ENCODE peak calls at places on chromosomes 3 and 15, in four cellular contexts. One of them, this sample, is unnamed.

GRCh38 chr3:174101244-174101643 is 703.7 kb downstream of the NLGN1 start:
- DNase-seq in upper lobe of left lung: no peak
- DNase-seq in WTC11: no peak
- DNase-seq in GM12864: no peak
- DNase-seq in this sample: no peak

GRCh38 chr15:85494035-85494793 is 113.8 kb downstream of the AKAP13 start:
- DNase-seq in upper lobe of left lung: no peak
- DNase-seq in WTC11: no peak
- DNase-seq in GM12864: no peak
- DNase-seq in this sample: no peak

GRCh38 chr3:73433079-73433478 is 191.7 kb downstream of the PDZRN3 start:
- DNase-seq in GM12864: no peak
- DNase-seq in WTC11: no peak
- DNase-seq in upper lobe of left lung: no peak
- DNase-seq in this sample: no peak

GRCh38 chr15:45703670-45704328 is 69.0 kb downstream of the SQOR start:
- DNase-seq in GM12864: no peak
- DNase-seq in upper lobe of left lung: no peak
- DNase-seq in WTC11: peak
- DNase-seq in this sample: no peak

GRCh38 chr3:186044973-186045372 is 63.9 kb downstream of the ETV5 start:
- DNase-seq in upper lobe of left lung: no peak
- DNase-seq in GM12864: no peak
- DNase-seq in WTC11: no peak
- DNase-seq in this sample: no peak

GRCh38 chr3:127748754-127749327 is 73.5 kb downstream of the MGLL start:
- DNase-seq in GM12864: no peak
- DNase-seq in WTC11: no peak
- DNase-seq in upper lobe of left lung: no peak
- DNase-seq in this sample: no peak

GRCh38 chr3:108035751-108036150 is 55.1 kb downstream of the CD47 start:
- DNase-seq in GM12864: no peak
- DNase-seq in WTC11: no peak
- DNase-seq in upper lobe of left lung: no peak
- DNase-seq in this sample: no peak

GRCh38 chr3:58521917-58522680 is 14.9 kb downstream of the ACOX2 start:
- DNase-seq in GM12864: no peak
- DNase-seq in upper lobe of left lung: no peak
- DNase-seq in WTC11: no peak
- DNase-seq in this sample: no peak

GRCh38 chr15:89591834-89592233 is 16.6 kb downstream of the TICRR start:
- DNase-seq in GM12864: no peak
- DNase-seq in upper lobe of left lung: no peak
- DNase-seq in WTC11: no peak
- DNase-seq in this sample: no peak

GRCh38 chr15:95024388-95024787 is 793.0 kb downstream of the MCTP2 start:
- DNase-seq in upper lobe of left lung: no peak
- DNase-seq in WTC11: no peak
- DNase-seq in GM12864: no peak
- DNase-seq in this sample: no peak

GRCh38 chr15:37111427-37111717 is 11.0 kb upstream of the MEIS2 start:
- DNase-seq in GM12864: no peak
- DNase-seq in upper lobe of left lung: no peak
- DNase-seq in WTC11: no peak
- DNase-seq in this sample: no peak

GRCh38 chr3:127650236-127650635 is 21.3 kb downstream of the PODXL2 start:
- DNase-seq in upper lobe of left lung: no peak
- DNase-seq in GM12864: no peak
- DNase-seq in WTC11: no peak
- DNase-seq in this sample: no peak

GRCh38 chr3:106518516-106518915 is 649.7 kb upstream of the CBLB start:
- DNase-seq in GM12864: no peak
- DNase-seq in upper lobe of left lung: no peak
- DNase-seq in WTC11: no peak
- DNase-seq in this sample: no peak

GRCh38 chr3:25002052-25002451 is 426.0 kb upstream of the RARB start:
- DNase-seq in GM12864: no peak
- DNase-seq in WTC11: no peak
- DNase-seq in upper lobe of left lung: no peak
- DNase-seq in this sample: no peak

GRCh38 chr3:114404590-114404989 is 110.8 kb downstream of the TIGIT start:
- DNase-seq in GM12864: no peak
- DNase-seq in WTC11: no peak
- DNase-seq in upper lobe of left lung: no peak
- DNase-seq in this sample: no peak

GRCh38 chr3:37255990-37256308 is 81.6 kb upstream of the LRRFIP2 start:
- DNase-seq in upper lobe of left lung: no peak
- DNase-seq in GM12864: no peak
- DNase-seq in WTC11: no peak
- DNase-seq in this sample: no peak

GRCh38 chr3:112083239-112083638 is 3.0 kb upstream of the C3orf52 start:
- DNase-seq in GM12864: no peak
- DNase-seq in WTC11: no peak
- DNase-seq in upper lobe of left lung: no peak
- DNase-seq in this sample: no peak

GRCh38 chr3:56366641-56366984 is 101.7 kb downstream of the ERC2 start:
- DNase-seq in GM12864: no peak
- DNase-seq in upper lobe of left lung: no peak
- DNase-seq in WTC11: no peak
- DNase-seq in this sample: no peak

GRCh38 chr3:150076443-150076842 is 105.7 kb upstream of the PFN2 start:
- DNase-seq in GM12864: no peak
- DNase-seq in upper lobe of left lung: no peak
- DNase-seq in WTC11: no peak
- DNase-seq in this sample: no peak

GRCh38 chr15:73403171-73403570 is 34.4 kb upstream of the HCN4 start:
- DNase-seq in upper lobe of left lung: no peak
- DNase-seq in WTC11: no peak
- DNase-seq in GM12864: no peak
- DNase-seq in this sample: no peak

GRCh38 chr15:52434885-52435284 is 93.8 kb downstream of the MYO5A start:
- DNase-seq in upper lobe of left lung: no peak
- DNase-seq in GM12864: no peak
- DNase-seq in WTC11: no peak
- DNase-seq in this sample: no peak

DNA sequence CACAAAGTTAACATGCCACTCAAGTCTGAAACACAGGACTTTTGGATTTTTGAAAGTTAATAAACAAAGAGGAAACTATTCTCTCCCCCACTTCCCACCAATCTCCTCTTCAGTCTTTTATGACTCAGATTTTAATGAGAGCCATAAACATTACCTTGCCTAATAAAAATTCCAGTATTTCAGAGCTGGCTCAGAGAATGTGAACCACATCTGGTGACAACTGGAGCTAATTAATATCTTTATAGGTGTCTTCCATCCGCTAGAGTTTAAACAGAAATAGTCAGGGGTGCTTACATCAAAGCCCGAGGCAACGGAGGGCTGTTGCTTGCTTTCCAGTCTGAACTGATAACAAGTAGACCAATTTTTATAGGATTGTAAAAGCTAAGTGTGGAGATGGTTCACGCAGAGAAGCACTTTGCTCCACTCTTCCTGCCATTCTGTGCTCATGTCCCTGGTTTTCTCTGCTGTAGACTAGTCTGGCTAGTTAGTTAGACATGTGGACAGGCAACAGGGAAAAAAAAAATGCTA is 363.6 kb downstream of the NR2F2 start:
- DNase-seq in WTC11: no peak
- DNase-seq in upper lobe of left lung: no peak
- DNase-seq in GM12864: no peak
- DNase-seq in this sample: no peak
- TF ChIP-seq CTCF in WTC11: no peak
- TF ChIP-seq CTCF in upper lobe of left lung: no peak
- TF ChIP-seq CTCF in GM12864: no peak
- TF ChIP-seq CTCF in this sample: no peak

GRCh38 chr3:50370594-50370993 is 11.3 kb upstream of the TMEM115 start:
- DNase-seq in upper lobe of left lung: no peak
- DNase-seq in GM12864: no peak
- DNase-seq in WTC11: no peak
- DNase-seq in this sample: no peak
- TF ChIP-seq CTCF in upper lobe of left lung: no peak
- TF ChIP-seq CTCF in GM12864: no peak
- TF ChIP-seq CTCF in WTC11: no peak
- TF ChIP-seq CTCF in this sample: no peak

DNA sequence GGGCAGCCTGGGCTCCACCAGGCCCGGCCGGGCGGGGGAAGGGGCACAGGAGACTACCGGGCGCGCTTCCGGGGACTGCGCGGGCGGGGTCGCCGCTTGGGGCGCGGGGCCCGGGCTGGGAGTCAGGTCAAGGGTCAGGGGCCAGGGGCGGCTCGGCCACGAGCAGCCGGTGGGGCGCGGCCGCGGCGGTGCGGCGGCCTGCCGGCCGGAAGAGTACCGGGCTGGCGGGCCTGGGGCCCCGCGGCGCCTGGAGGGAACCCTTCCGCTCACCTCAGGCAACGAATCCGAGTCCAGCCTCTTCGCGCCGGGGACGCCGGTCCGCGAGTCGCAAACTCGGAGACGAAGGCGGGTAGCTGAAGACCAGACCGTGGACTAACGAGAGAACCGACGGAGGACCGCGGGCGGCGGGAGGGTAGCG is 217 bp downstream of the RHOA start:
- DNase-seq in upper lobe of left lung: peak
- DNase-seq in GM12864: no peak
- DNase-seq in WTC11: peak
- DNase-seq in this sample: no peak
- TF ChIP-seq CTCF in upper lobe of left lung: peak
- TF ChIP-seq CTCF in GM12864: no peak
- TF ChIP-seq CTCF in WTC11: no peak
- TF ChIP-seq CTCF in this sample: no peak

DNA sequence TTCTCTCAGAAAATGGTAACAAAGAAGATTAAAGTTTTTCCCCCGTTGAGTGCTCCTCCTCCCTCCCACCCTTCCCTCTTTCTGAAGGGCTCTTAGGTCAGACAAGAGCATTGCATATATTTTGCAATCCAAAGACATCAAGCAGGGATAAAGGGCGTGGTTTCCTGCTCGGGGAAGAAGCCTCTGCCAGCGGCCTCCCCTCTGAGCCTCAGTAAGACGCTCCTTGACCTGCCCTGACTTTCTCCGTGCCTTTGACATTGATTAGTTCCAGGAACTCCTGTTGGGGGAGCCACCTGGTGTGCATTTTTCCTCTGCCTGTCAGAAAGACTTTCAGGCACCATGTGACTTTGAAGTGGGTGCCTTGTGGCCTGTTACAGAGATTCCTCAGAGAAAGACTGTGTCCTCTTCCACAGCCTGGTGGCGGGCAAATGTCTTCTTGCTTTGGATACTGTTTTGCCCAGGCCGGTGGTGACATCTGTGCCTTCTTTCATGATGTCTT is 87.2 kb upstream of the TBL1XR1 start:
- DNase-seq in GM12864: no peak
- DNase-seq in upper lobe of left lung: no peak
- DNase-seq in WTC11: peak
- DNase-seq in this sample: no peak
- TF ChIP-seq CTCF in GM12864: no peak
- TF ChIP-seq CTCF in upper lobe of left lung: no peak
- TF ChIP-seq CTCF in WTC11: no peak
- TF ChIP-seq CTCF in this sample: no peak

GRCh38 chr3:170356596-170357175 is 829 bp upstream of the SKIL start:
- DNase-seq in GM12864: no peak
- DNase-seq in upper lobe of left lung: peak
- DNase-seq in WTC11: peak
- DNase-seq in this sample: peak

GRCh38 chr3:170359178-170359704 is 1.7 kb downstream of the SKIL start:
- DNase-seq in WTC11: no peak
- DNase-seq in upper lobe of left lung: no peak
- DNase-seq in GM12864: no peak
- DNase-seq in this sample: no peak

GRCh38 chr3:170355738-170356595 is 1.5 kb upstream of the SKIL start:
- DNase-seq in GM12864: no peak
- DNase-seq in upper lobe of left lung: peak
- DNase-seq in WTC11: peak
- DNase-seq in this sample: peak

GRCh38 chr3:170357176-170357919 is at the start of gene SKIL:
- DNase-seq in upper lobe of left lung: peak
- DNase-seq in WTC11: peak
- DNase-seq in GM12864: peak
- DNase-seq in this sample: peak

DNA sequence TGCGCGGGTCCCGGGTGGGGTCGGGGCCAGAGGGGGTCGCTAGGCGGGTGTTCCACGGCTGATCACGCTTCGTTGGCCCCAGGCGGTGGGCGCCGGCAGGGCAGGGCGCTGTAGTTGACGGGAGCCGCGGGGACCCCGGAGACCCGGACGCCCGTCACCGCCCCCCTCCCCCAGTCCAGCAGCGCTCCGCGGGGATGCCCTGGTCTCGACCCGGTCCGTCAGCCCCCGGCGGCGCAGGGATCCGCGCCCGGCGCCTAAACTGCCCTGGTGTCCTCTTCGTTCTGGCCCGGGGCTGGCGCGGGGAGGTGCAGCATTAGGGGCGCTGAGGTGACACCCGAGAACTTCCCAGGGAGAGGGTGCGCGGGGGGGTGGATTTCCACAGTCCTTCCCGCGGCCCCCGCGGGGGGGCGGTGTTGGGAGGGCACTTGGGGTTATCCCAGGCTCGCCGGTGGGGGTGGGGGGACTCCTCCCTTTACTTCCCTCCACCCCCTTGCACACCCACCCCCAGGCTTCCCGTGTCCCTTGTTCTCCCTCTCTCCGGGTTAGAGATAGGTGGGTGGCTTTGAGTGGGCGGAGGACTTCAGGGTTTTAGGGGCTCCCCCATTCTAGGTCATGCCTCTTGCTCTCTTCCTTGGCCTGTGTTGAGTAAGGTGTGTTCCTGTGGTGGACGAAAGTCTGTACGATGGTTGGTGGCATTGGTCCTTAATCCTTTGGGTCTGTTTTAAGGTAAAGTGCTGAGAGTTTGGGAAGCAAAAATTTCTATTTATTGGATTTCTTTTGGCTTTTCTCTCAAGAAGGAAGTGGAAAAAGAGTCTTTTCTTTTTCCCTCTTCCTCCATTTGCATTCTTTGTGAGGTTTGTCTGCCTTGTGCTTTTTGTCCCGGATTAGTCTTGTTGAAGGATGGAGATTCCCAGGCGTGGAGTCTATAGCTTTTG is 672 bp downstream of the SKIL start:
- DNase-seq in GM12864: peak
- DNase-seq in WTC11: peak
- DNase-seq in upper lobe of left lung: peak
- DNase-seq in this sample: peak
- TF ChIP-seq CTCF in GM12864: peak
- TF ChIP-seq CTCF in WTC11: no peak
- TF ChIP-seq CTCF in upper lobe of left lung: peak
- TF ChIP-seq CTCF in this sample: peak

GRCh38 chr3:129829640-129830039 is 63.9 kb downstream of the TMCC1 start:
- DNase-seq in GM12864: peak
- DNase-seq in upper lobe of left lung: no peak
- DNase-seq in WTC11: peak
- DNase-seq in this sample: peak
- TF ChIP-seq CTCF in GM12864: peak
- TF ChIP-seq CTCF in upper lobe of left lung: peak
- TF ChIP-seq CTCF in WTC11: no peak
- TF ChIP-seq CTCF in this sample: peak